ENCODE peak calls at places on chromosomes 7 and 10, in six cellular contexts. F, I, T, N, K and L are unnamed samples.

GRCh38 chr7:46028246-46028645 is 107.2 kb upstream of the IGFBP3 start:
- DNase-seq in N (no peak), T (no peak), K (no peak), F (no peak), I (no peak), L (no peak)

GRCh38 chr7:75738604-75738974 is at the start of gene HIP1:
- DNase-seq in N (no peak), T (no peak), K (no peak), I (no peak), F (no peak), L (no peak)

GRCh38 chr10:76022366-76022765 is 590.9 kb downstream of the LRMDA start:
- DNase-seq in T (no peak), N (no peak), I (no peak), K (no peak), F (no peak), L (no peak)

GRCh38 chr10:46549171-46550075 is 7.0 kb downstream of the GPRIN2 start:
- DNase-seq in N (no peak), F (no peak), K (no peak), I (no peak), T (peak; percentile 58), L (no peak)

GRCh38 chr10:27558612-27559020 is 54.5 kb downstream of the RAB18 start:
- DNase-seq in I (peak; percentile 42), N (peak; percentile 68), F (peak; percentile 59), K (peak; percentile 78), T (no peak), L (peak; percentile 47)

GRCh38 chr7:126569402-126569801 is 683.3 kb downstream of the GRM8 start:
- DNase-seq in T (no peak), F (no peak), K (no peak), N (no peak), I (no peak), L (no peak)

GRCh38 chr7:15016726-15017125 is 114.2 kb upstream of the DGKB start:
- DNase-seq in F (no peak), N (no peak), I (no peak), T (no peak), K (no peak), L (no peak)

GRCh38 chr7:8387551-8388256 is 45.7 kb upstream of the NXPH1 start:
- DNase-seq in F (no peak), K (no peak), N (no peak), I (no peak), T (no peak), L (no peak)

GRCh38 chr10:88851706-88852105 is at the start of gene ANKRD22:
- DNase-seq in K (no peak), F (peak; percentile 32), N (no peak), I (no peak), T (peak; percentile 51), L (no peak)

GRCh38 chr10:95245425-95246055 is 45.3 kb downstream of the PDLIM1 start:
- DNase-seq in K (peak; percentile 88), I (no peak), F (no peak), T (no peak), N (no peak), L (peak; percentile 62)

GRCh38 chr7:101402081-101402779 is 39.6 kb downstream of the COL26A1 start:
- DNase-seq in F (peak; percentile 64), K (no peak), I (no peak), T (no peak), N (no peak), L (no peak)

GRCh38 chr10:5858811-5859210 is 30.9 kb downstream of the ANKRD16 start:
- DNase-seq in K (no peak), N (no peak), I (no peak), F (no peak), T (no peak), L (no peak)

GRCh38 chr10:49612513-49613159 is 1.2 kb upstream of the CHAT start:
- DNase-seq in K (no peak), N (peak; percentile 3), T (no peak), F (no peak), I (peak; percentile 79), L (peak; percentile 42)
- TF ChIP-seq CTCF in K (no peak), N (peak; percentile 16), T (no peak), F (no peak), I (no peak), L (no peak)

DNA sequence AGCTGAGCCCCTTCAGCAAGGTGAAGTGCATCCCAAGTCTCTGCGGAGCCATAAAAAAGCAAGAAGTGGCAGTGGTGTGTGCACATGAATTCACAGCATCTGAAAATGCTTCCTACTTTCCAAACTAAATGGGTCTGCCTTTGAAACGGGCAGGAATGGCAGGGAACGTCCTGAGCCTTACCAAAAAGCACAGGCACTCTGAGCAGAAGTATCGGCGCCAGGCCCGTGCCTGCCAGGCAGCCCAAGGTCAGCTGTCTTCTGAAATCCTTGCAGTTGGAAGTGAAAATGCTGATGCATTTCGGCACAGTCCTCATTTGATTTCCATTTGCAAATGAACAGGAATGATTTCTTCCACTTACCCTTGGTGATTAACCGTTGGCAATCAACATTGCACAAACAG is 47.6 kb upstream of the MNX1 start:
- DNase-seq in N (no peak), F (no peak), K (no peak), T (no peak), I (no peak), L (no peak)
- TF ChIP-seq CTCF in N (no peak), F (no peak), K (no peak), T (no peak), I (no peak), L (no peak)

DNA sequence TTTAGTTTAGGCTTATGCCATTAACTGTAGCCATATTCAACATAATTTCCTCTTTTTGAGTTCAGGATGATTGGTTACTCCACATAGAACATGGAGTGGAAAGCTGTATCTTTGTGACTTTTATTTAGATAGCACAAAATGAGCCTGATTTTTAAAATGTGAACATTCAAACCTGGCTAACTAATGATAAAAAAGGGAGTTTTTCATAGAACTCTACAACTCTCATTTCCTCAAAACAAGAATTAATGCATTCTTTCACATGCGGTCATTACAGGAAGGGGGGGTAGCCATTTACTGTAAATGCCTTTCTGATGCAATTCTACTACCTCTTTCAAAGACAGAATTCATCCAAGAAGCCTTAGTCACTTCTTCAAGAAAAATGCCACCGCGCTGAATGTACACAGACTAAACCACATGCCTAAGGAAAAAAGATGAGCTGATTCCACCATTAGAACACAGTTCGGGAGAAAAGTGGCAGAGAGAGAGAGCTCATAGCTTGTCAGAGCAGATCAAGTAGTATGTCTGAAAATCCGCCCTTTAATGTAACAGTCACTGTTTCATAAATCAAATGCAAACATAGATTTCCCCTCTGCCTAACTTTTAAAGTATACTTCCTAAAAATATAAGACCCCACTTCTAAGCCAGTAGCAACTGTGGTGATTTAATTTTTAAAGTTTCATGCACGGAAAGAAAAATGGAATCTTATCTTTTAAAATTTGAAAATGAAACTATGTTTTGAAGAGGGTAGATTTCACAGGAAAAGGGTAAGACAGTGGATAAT is 226.4 kb upstream of the KLF14 start:
- DNase-seq in N (no peak), F (peak; percentile 98), T (no peak), K (peak; percentile 78), I (no peak), L (peak; percentile 35)
- TF ChIP-seq CTCF in N (no peak), F (peak; percentile 27), T (no peak), K (no peak), I (no peak), L (no peak)

DNA sequence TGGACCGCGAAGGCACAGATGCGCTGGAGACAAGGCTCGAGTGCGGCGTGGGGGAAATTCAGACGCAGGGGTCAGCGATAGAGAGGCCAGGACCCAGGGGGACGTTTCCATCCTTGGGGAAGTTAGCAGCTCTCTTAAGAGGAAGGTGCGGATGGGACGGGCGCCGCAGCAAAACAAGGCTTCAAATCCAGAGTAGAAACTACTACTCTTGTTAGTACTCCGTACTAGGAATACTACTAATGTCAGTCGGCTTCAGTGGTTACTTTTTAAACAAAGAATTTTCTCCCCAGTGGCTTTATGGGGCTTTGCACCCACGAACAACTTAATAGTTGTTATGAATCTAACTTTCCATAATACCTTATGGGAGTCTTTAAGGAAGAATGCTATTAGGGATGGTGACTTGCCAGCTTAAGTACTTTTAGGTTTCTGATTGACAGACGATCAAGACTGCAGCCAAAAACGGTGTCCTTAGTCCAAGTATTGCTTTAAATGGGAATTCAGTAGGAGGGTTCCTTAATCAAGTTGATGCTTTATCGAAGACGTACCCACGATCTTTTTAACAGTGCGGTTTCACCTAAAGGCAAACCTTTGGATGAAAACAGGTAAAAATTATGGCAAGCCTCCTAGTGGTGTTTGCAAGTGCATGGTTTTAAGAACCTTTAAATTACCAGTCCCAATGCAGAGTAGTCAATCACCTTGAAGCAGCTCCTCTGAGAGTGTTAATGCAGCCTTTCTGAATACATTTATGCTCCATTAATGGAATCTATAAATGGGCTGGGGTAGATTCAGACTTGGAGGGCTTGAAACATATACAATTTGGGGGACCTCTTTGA is 868 bp upstream of the IDE start:
- DNase-seq in I (no peak), F (peak; percentile 57), K (peak; percentile 46), T (no peak), N (no peak), L (peak; percentile 43)
- TF ChIP-seq CTCF in I (peak; percentile 59), F (peak; percentile 72), K (peak; percentile 36), T (peak; percentile 82), N (no peak), L (no peak)

GRCh38 chr10:19412531-19412930 is 363.9 kb downstream of the MALRD1 start:
- DNase-seq in N (peak; percentile 16), I (no peak), F (peak; percentile 1), K (peak; percentile 48), T (no peak), L (no peak)
- TF ChIP-seq CTCF in N (peak; percentile 48), I (peak; percentile 65), F (peak; percentile 65), K (peak; percentile 51), T (peak; percentile 42), L (no peak)

GRCh38 chr7:65475734-65476319 is 102.2 kb downstream of the ZNF92 start:
- DNase-seq in I (no peak), F (no peak), K (peak; percentile 95), N (peak; percentile 93), T (no peak), L (peak; percentile 38)

GRCh38 chr7:65471587-65471986 is 97.9 kb downstream of the ZNF92 start:
- DNase-seq in T (no peak), N (no peak), I (no peak), K (no peak), F (no peak), L (no peak)

GRCh38 chr7:65475040-65475726 is 101.5 kb downstream of the ZNF92 start:
- DNase-seq in F (no peak), T (no peak), I (no peak), N (no peak), K (no peak), L (peak; percentile 5)

GRCh38 chr7:65477326-65477725 is 103.7 kb downstream of the ZNF92 start:
- DNase-seq in I (peak; percentile 62), N (peak; percentile 25), K (no peak), F (no peak), T (no peak), L (no peak)
- TF ChIP-seq CTCF in I (peak; percentile 45), N (peak; percentile 40), K (peak; percentile 9), F (peak; percentile 44), T (peak; percentile 22), L (no peak)